ENCODE peak calls at places on chromosomes 13 and 19, in nine cellular contexts. X is left cardiac atrium; W is upper lobe of right lung; S is left ventricle myocardium superior; Q is activated naive CD8-positive, alpha-beta T cell treated with anti-CD3 and anti-CD28 coated beads, Interleukin-2, amount 10 ng/mL, durations not matched to agents 7 days and 5 days; V is effector memory CD8-positive, alpha-beta T cell; L is lower lobe of right lung; Y is WTC11; M is heart left ventricle. Z is an unnamed sample.

GRCh38 chr19:801861-802496 is 4.7 kb downstream of the PTBP1 start:
- ATAC-seq in X (peak; percentile 16), W (peak; percentile 29), S (peak; percentile 10), Q (no peak), V (no peak), L (peak; percentile 58), Y (no peak), M (peak; percentile 2), Z (no peak)

GRCh38 chr13:74080762-74081161 is 53.4 kb downstream of the KLF12 start:
- ATAC-seq in X (no peak), W (no peak), S (no peak), Q (peak; percentile 33), V (peak; percentile 85), L (no peak), Y (no peak), M (no peak), Z (no peak)

GRCh38 chr19:14023404-14024235 is 4.3 kb upstream of the RLN3 start:
- ATAC-seq in X (peak; percentile 84), W (peak; percentile 92), S (peak; percentile 74), Q (no peak), V (no peak), L (peak; percentile 84), Y (peak; percentile 97), M (peak; percentile 89), Z (no peak)

GRCh38 chr13:27000686-27001085 is 170.9 kb downstream of the USP12 start:
- ATAC-seq in X (no peak), W (no peak), S (no peak), Q (no peak), V (no peak), L (no peak), Y (no peak), M (no peak), Z (no peak)

GRCh38 chr19:51047031-51047335 is 12.2 kb upstream of the KLK12 start:
- ATAC-seq in X (no peak), W (no peak), S (no peak), Q (no peak), V (no peak), L (no peak), Y (no peak), M (no peak), Z (no peak)

GRCh38 chr19:17137417-17137816 is 61.8 kb downstream of the MYO9B start:
- ATAC-seq in X (no peak), W (peak; percentile 14), S (no peak), Q (no peak), V (no peak), L (no peak), Y (no peak), M (no peak), Z (no peak)

GRCh38 chr19:16594681-16595091 is 22.5 kb upstream of the SLC35E1 start:
- ATAC-seq in X (no peak), W (no peak), S (no peak), Q (peak; percentile 63), V (peak; percentile 81), L (no peak), Y (no peak), M (no peak), Z (peak; percentile 74)

GRCh38 chr13:73556902-73557301 is 498.1 kb downstream of the KLF5 start:
- ATAC-seq in X (no peak), W (no peak), S (no peak), Q (no peak), V (no peak), L (no peak), Y (no peak), M (no peak), Z (no peak)

GRCh38 chr19:8585894-8586750 is 8.9 kb upstream of the MYO1F start:
- ATAC-seq in X (peak; percentile 8), W (peak; percentile 69), S (peak; percentile 55), Q (peak; percentile 49), V (peak; percentile 72), L (peak; percentile 60), Y (peak; percentile 87), M (peak; percentile 57), Z (no peak)

GRCh38 chr13:39737047-39737446 is 81.6 kb downstream of the COG6 start:
- ATAC-seq in X (no peak), W (no peak), S (no peak), Q (no peak), V (no peak), L (no peak), Y (no peak), M (no peak), Z (no peak)

GRCh38 chr19:831407-832369 is 4.1 kb downstream of the AZU1 start:
- ATAC-seq in X (no peak), W (no peak), S (no peak), Q (no peak), V (no peak), L (no peak), Y (no peak), M (no peak), Z (no peak)

GRCh38 chr13:97268772-97269171 is 46.6 kb downstream of the MBNL2 start:
- ATAC-seq in X (peak; percentile 52), W (no peak), S (peak; percentile 34), Q (no peak), V (no peak), L (no peak), Y (peak; percentile 54), M (peak; percentile 47), Z (no peak)

GRCh38 chr19:1465191-1466016 is 13.6 kb downstream of the C19orf25 start:
- ATAC-seq in X (peak; percentile 27), W (peak; percentile 62), S (peak; percentile 58), Q (peak; percentile 17), V (peak; percentile 29), L (peak; percentile 61), Y (peak; percentile 20), M (peak; percentile 48), Z (no peak)

GRCh38 chr19:3499738-3500428 is 591 bp downstream of the DOHH start:
- ATAC-seq in X (peak; percentile 11), W (peak; percentile 4), S (peak; percentile 5), Q (no peak), V (no peak), L (peak; percentile 9), Y (peak; percentile 19), M (peak; percentile 16), Z (peak; percentile 25)

GRCh38 chr13:90201676-90202425 is 1145.6 kb upstream of the MIR17HG start:
- ATAC-seq in X (peak; percentile 73), W (no peak), S (peak; percentile 86), Q (no peak), V (no peak), L (no peak), Y (no peak), M (peak; percentile 81), Z (no peak)

GRCh38 chr13:26280295-26280694 is 26.4 kb downstream of the CDK8 start:
- ATAC-seq in X (no peak), W (no peak), S (no peak), Q (no peak), V (no peak), L (no peak), Y (no peak), M (no peak), Z (no peak)

GRCh38 chr19:29623726-29624488 is 17.8 kb downstream of the POP4 start:
- ATAC-seq in X (no peak), W (peak; percentile 23), S (no peak), Q (peak; percentile 21), V (peak; percentile 57), L (peak; percentile 26), Y (no peak), M (no peak), Z (peak; percentile 51)

GRCh38 chr13:99366075-99366987 is 59.1 kb upstream of the GPR183 start:
- ATAC-seq in X (no peak), W (no peak), S (no peak), Q (no peak), V (no peak), L (no peak), Y (no peak), M (no peak), Z (peak; percentile 88)

GRCh38 chr13:29924482-29924884 is 74.1 kb upstream of the UBL3 start:
- ATAC-seq in X (peak; percentile 18), W (peak; percentile 4), S (no peak), Q (no peak), V (no peak), L (peak; percentile 24), Y (no peak), M (no peak), Z (no peak)

GRCh38 chr13:72774019-72774418 is 7.7 kb downstream of the DIS3 start:
- ATAC-seq in X (no peak), W (no peak), S (no peak), Q (no peak), V (no peak), L (no peak), Y (no peak), M (no peak), Z (no peak)

GRCh38 chr13:111202745-111203144 is 87.6 kb downstream of the ARHGEF7 start:
- ATAC-seq in X (peak; percentile 72), W (peak; percentile 42), S (peak; percentile 77), Q (peak; percentile 72), V (peak; percentile 55), L (peak; percentile 73), Y (no peak), M (peak; percentile 77), Z (peak; percentile 74)

GRCh38 chr13:36212789-36213188 is 1.6 kb downstream of the SOHLH2 start:
- ATAC-seq in X (no peak), W (no peak), S (no peak), Q (no peak), V (no peak), L (no peak), Y (no peak), M (no peak), Z (no peak)

GRCh38 chr13:76826527-76826926 is 59.7 kb downstream of the KCTD12 start:
- ATAC-seq in X (no peak), W (no peak), S (no peak), Q (no peak), V (no peak), L (no peak), Y (no peak), M (no peak), Z (no peak)

GRCh38 chr13:83827338-83827737 is 54.9 kb downstream of the SLITRK1 start:
- ATAC-seq in X (no peak), W (no peak), S (no peak), Q (no peak), V (no peak), L (no peak), Y (no peak), M (no peak), Z (no peak)

GRCh38 chr19:570315-570714 is 2.1 kb upstream of the BSG start:
- ATAC-seq in X (no peak), W (no peak), S (no peak), Q (no peak), V (no peak), L (no peak), Y (no peak), M (no peak), Z (no peak)

GRCh38 chr13:76711515-76712182 is 174.6 kb downstream of the KCTD12 start:
- ATAC-seq in X (peak; percentile 94), W (peak; percentile 86), S (peak; percentile 94), Q (no peak), V (no peak), L (peak; percentile 81), Y (no peak), M (peak; percentile 94), Z (no peak)

GRCh38 chr13:80177327-80177726 is 163.6 kb downstream of the SPRY2 start:
- ATAC-seq in X (no peak), W (no peak), S (no peak), Q (no peak), V (no peak), L (no peak), Y (peak; percentile 62), M (no peak), Z (no peak)